ENCODE peak calls at places on chromosomes 7 and 10, in four cellular contexts. One of them, this sample, is unnamed.

GRCh38 chr7:66558660-66559465 is 69.8 kb upstream of the KCTD7 start:
- DNase-seq in lower leg skin: peak
- DNase-seq in A549: peak
- DNase-seq in uterus: no peak
- DNase-seq in this sample: peak

GRCh38 chr10:51109821-51110533 is 35.7 kb downstream of the PRKG1 start:
- DNase-seq in A549: no peak
- DNase-seq in uterus: no peak
- DNase-seq in lower leg skin: no peak
- DNase-seq in this sample: no peak

GRCh38 chr10:117503170-117503885 is 39.2 kb upstream of the EMX2 start:
- DNase-seq in uterus: no peak
- DNase-seq in lower leg skin: peak
- DNase-seq in A549: no peak
- DNase-seq in this sample: no peak

GRCh38 chr7:95472521-95473160 is 13.1 kb upstream of the ASB4 start:
- DNase-seq in uterus: no peak
- DNase-seq in lower leg skin: no peak
- DNase-seq in A549: no peak
- DNase-seq in this sample: no peak

GRCh38 chr10:576130-576465 is 113.4 kb downstream of the DIP2C start:
- DNase-seq in A549: no peak
- DNase-seq in lower leg skin: peak
- DNase-seq in uterus: no peak
- DNase-seq in this sample: no peak

GRCh38 chr7:47763063-47763974 is 181.4 kb upstream of the TNS3 start:
- DNase-seq in uterus: peak
- DNase-seq in lower leg skin: no peak
- DNase-seq in A549: peak
- DNase-seq in this sample: no peak

GRCh38 chr7:80918909-80919721 is at the start of gene SEMA3C:
- DNase-seq in A549: peak
- DNase-seq in lower leg skin: peak
- DNase-seq in uterus: peak
- DNase-seq in this sample: peak

GRCh38 chr7:149404830-149405229 is 56.0 kb downstream of the ZNF777 start:
- DNase-seq in lower leg skin: no peak
- DNase-seq in A549: no peak
- DNase-seq in uterus: no peak
- DNase-seq in this sample: no peak

GRCh38 chr10:130816116-130816901 is 495.2 kb downstream of the TCERG1L start:
- DNase-seq in A549: no peak
- DNase-seq in uterus: no peak
- DNase-seq in lower leg skin: peak
- DNase-seq in this sample: no peak

GRCh38 chr7:47751068-47751467 is 169.2 kb upstream of the TNS3 start:
- DNase-seq in uterus: no peak
- DNase-seq in lower leg skin: no peak
- DNase-seq in A549: no peak
- DNase-seq in this sample: peak

GRCh38 chr7:988426-988911 is 5.5 kb downstream of the CYP2W1 start:
- DNase-seq in lower leg skin: no peak
- DNase-seq in A549: no peak
- DNase-seq in uterus: no peak
- DNase-seq in this sample: no peak

GRCh38 chr7:45588466-45588865 is 14.3 kb downstream of the ADCY1 start:
- DNase-seq in uterus: no peak
- DNase-seq in A549: no peak
- DNase-seq in lower leg skin: peak
- DNase-seq in this sample: no peak

GRCh38 chr7:30556854-30557644 is 37.6 kb upstream of the GARS1 start:
- DNase-seq in A549: no peak
- DNase-seq in lower leg skin: peak
- DNase-seq in uterus: no peak
- DNase-seq in this sample: no peak

GRCh38 chr10:30456262-30456661 is 22.3 kb downstream of the MAP3K8 start:
- DNase-seq in A549: no peak
- DNase-seq in uterus: no peak
- DNase-seq in lower leg skin: no peak
- DNase-seq in this sample: peak

GRCh38 chr10:92076722-92077121 is 153.2 kb downstream of the BTAF1 start:
- DNase-seq in uterus: no peak
- DNase-seq in lower leg skin: no peak
- DNase-seq in A549: no peak
- DNase-seq in this sample: no peak

GRCh38 chr7:134900430-134900876 is 85.9 kb upstream of the AGBL3 start:
- DNase-seq in lower leg skin: no peak
- DNase-seq in uterus: no peak
- DNase-seq in A549: no peak
- DNase-seq in this sample: no peak

GRCh38 chr7:92904292-92905131 is 68.1 kb upstream of the CDK6 start:
- DNase-seq in uterus: no peak
- DNase-seq in A549: peak
- DNase-seq in lower leg skin: peak
- DNase-seq in this sample: peak

GRCh38 chr7:116806046-116806944 is 56.1 kb upstream of the CAPZA2 start:
- DNase-seq in A549: no peak
- DNase-seq in uterus: no peak
- DNase-seq in lower leg skin: no peak
- DNase-seq in this sample: no peak

GRCh38 chr7:6589829-6590644 is at the start of gene INTS15:
- DNase-seq in lower leg skin: peak
- DNase-seq in A549: peak
- DNase-seq in uterus: peak
- DNase-seq in this sample: peak

GRCh38 chr7:117193564-117193963 is 129.3 kb downstream of the WNT2 start:
- DNase-seq in A549: no peak
- DNase-seq in uterus: no peak
- DNase-seq in lower leg skin: no peak
- DNase-seq in this sample: no peak

GRCh38 chr10:98424308-98425254 is 9.6 kb upstream of the PYROXD2 start:
- DNase-seq in uterus: no peak
- DNase-seq in A549: no peak
- DNase-seq in lower leg skin: peak
- DNase-seq in this sample: no peak

GRCh38 chr7:149622444-149623210 is 125.0 kb upstream of the ZNF746 start:
- DNase-seq in uterus: no peak
- DNase-seq in lower leg skin: peak
- DNase-seq in A549: no peak
- DNase-seq in this sample: no peak

GRCh38 chr10:27660705-27661104 is 84.9 kb downstream of the MKX start:
- DNase-seq in A549: no peak
- DNase-seq in lower leg skin: no peak
- DNase-seq in uterus: no peak
- DNase-seq in this sample: peak

GRCh38 chr7:134891262-134892001 is 94.9 kb upstream of the AGBL3 start:
- DNase-seq in uterus: peak
- DNase-seq in A549: peak
- DNase-seq in lower leg skin: peak
- DNase-seq in this sample: no peak

GRCh38 chr10:97640868-97641811 is 669 bp downstream of the PI4K2A start:
- DNase-seq in lower leg skin: peak
- DNase-seq in A549: no peak
- DNase-seq in uterus: peak
- DNase-seq in this sample: peak

GRCh38 chr10:124171561-124171960 is 78.2 kb upstream of the CHST15 start:
- DNase-seq in uterus: no peak
- DNase-seq in lower leg skin: peak
- DNase-seq in A549: no peak
- DNase-seq in this sample: no peak

GRCh38 chr7:148290451-148291005 is 300.0 kb upstream of the C7orf33 start:
- DNase-seq in uterus: no peak
- DNase-seq in A549: no peak
- DNase-seq in lower leg skin: no peak
- DNase-seq in this sample: no peak

GRCh38 chr7:128168667-128169210 is 72.3 kb upstream of the LEP start:
- DNase-seq in A549: no peak
- DNase-seq in lower leg skin: peak
- DNase-seq in uterus: no peak
- DNase-seq in this sample: no peak

GRCh38 chr7:73890541-73891147 is 29.7 kb downstream of the TMEM270 start:
- DNase-seq in A549: no peak
- DNase-seq in uterus: no peak
- DNase-seq in lower leg skin: no peak
- DNase-seq in this sample: no peak

DNA sequence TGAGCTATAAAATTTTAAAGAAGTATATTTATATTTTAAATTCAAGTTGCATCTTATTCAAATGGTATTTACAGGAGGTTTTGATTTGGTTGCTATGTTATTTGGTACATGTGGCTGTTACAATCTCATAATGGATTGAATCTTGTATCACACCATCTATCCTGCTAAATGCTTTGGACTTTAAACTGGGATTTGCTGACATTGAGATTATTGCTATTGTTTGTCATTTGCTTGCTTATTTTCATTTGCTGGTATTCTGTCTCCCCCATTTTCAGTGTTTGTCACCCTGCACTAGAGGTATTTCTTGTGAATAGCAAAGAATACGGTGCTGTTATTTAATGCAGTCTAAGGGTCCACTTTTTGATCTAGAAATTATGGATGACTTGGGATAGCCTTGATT is 171.1 kb downstream of the SH2D4B start:
- DNase-seq in A549: no peak
- DNase-seq in lower leg skin: no peak
- DNase-seq in uterus: no peak
- DNase-seq in this sample: no peak
- H3K4me3 ChIP-seq in A549: no peak
- H3K4me3 ChIP-seq in lower leg skin: no peak
- H3K4me3 ChIP-seq in uterus: no peak
- H3K4me3 ChIP-seq in this sample: no peak

GRCh38 chr7:155310425-155311114 is 12.9 kb downstream of the INSIG1 start:
- DNase-seq in A549: no peak
- DNase-seq in lower leg skin: no peak
- DNase-seq in uterus: no peak
- DNase-seq in this sample: no peak

GRCh38 chr7:155308330-155309020 is 10.8 kb downstream of the INSIG1 start:
- DNase-seq in lower leg skin: no peak
- DNase-seq in A549: no peak
- DNase-seq in uterus: no peak
- DNase-seq in this sample: no peak

GRCh38 chr7:155312108-155312507 is 14.4 kb downstream of the INSIG1 start:
- DNase-seq in A549: no peak
- DNase-seq in uterus: no peak
- DNase-seq in lower leg skin: no peak
- DNase-seq in this sample: no peak

GRCh38 chr7:155306677-155307470 is 9.2 kb downstream of the INSIG1 start:
- DNase-seq in A549: no peak
- DNase-seq in uterus: no peak
- DNase-seq in lower leg skin: no peak
- DNase-seq in this sample: no peak

GRCh38 chr7:155309021-155309338 is 11.3 kb downstream of the INSIG1 start:
- DNase-seq in lower leg skin: no peak
- DNase-seq in A549: no peak
- DNase-seq in uterus: no peak
- DNase-seq in this sample: no peak
- TF ChIP-seq POLR2A in lower leg skin: no peak
- TF ChIP-seq POLR2A in A549: no peak
- TF ChIP-seq POLR2A in uterus: no peak
- TF ChIP-seq POLR2A in this sample: no peak

GRCh38 chr10:5897504-5897903 is 7.5 kb downstream of the FBH1 start:
- DNase-seq in uterus: no peak
- DNase-seq in lower leg skin: peak
- DNase-seq in A549: no peak
- DNase-seq in this sample: no peak
- H3K4me3 ChIP-seq in uterus: no peak
- H3K4me3 ChIP-seq in lower leg skin: no peak
- H3K4me3 ChIP-seq in A549: no peak
- H3K4me3 ChIP-seq in this sample: no peak

GRCh38 chr10:102502029-102502336 is 529 bp downstream of the ACTR1A start:
- DNase-seq in A549: peak
- DNase-seq in lower leg skin: peak
- DNase-seq in uterus: peak
- DNase-seq in this sample: peak

GRCh38 chr10:102504179-102504975 is 605 bp downstream of the SUFU start:
- DNase-seq in A549: no peak
- DNase-seq in lower leg skin: peak
- DNase-seq in uterus: peak
- DNase-seq in this sample: peak

GRCh38 chr10:102502337-102503151 is at the start of gene ACTR1A:
- DNase-seq in A549: peak
- DNase-seq in uterus: peak
- DNase-seq in lower leg skin: peak
- DNase-seq in this sample: peak

GRCh38 chr10:102504976-102505300 is 1.2 kb downstream of the SUFU start:
- DNase-seq in lower leg skin: no peak
- DNase-seq in A549: no peak
- DNase-seq in uterus: no peak
- DNase-seq in this sample: no peak

DNA sequence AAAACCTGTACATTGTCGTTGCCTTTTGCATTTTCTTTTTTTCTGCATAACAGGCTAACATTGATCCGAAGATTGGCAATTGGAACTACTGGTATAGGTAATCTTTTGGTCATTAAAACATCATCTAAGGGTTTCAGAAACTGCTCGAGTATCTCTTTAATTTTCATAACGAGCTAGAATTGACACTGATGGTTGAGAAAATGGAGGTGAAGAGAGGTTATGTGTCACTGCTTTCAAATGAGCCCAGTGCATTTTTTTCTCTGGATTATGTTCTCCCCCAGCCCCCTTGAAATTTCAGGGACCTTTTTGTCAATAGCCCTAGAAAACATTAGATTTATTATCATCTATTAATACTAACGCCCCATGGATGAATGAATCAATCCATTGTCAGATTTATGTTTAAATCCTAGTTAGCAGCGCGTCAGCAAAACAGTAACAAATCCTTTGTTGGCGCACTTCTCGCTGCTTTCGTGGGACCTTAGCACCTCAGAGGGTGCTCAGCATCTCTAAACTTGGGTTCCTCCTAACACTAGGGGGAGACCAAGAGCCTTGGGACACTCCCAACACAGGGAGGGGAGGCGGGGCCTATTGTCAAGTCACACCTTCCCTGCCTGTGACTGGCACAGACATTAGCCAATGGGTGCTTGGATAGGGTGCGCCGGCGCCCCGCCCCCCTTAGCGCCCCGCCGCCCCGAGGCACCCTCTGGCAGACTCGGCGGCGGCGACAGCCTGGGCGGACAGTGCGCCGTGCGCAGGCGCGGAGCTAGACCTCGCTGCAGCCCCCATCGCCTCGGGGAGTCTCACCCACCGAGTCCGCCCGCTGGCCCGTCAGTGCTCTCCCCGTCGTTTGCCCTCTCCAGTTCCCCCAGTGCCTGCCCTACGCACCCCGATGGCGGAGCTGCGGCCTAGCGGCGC is at the start of gene SUFU:
- DNase-seq in lower leg skin: peak
- DNase-seq in A549: peak
- DNase-seq in uterus: peak
- DNase-seq in this sample: peak
- TF ChIP-seq POLR2A in lower leg skin: no peak
- TF ChIP-seq POLR2A in A549: peak
- TF ChIP-seq POLR2A in uterus: peak
- TF ChIP-seq POLR2A in this sample: peak